ENCODE peak calls at places on chromosomes 1 and 21, in five cellular contexts. G, X, F, P and R are unnamed samples.

GRCh38 chr1:225746361-225747179 is 31.1 kb upstream of the SRP9 start:
- DNase-seq in G (no peak), X (peak), F (peak), P (peak), R (peak)

GRCh38 chr1:45089711-45090110 is 77.7 kb downstream of the UROD start:
- DNase-seq in G (no peak), X (no peak), F (no peak), P (no peak), R (no peak)

GRCh38 chr21:18318156-18318555 is 73.5 kb downstream of the CHODL start:
- DNase-seq in G (no peak), X (no peak), F (no peak), P (no peak), R (no peak)

GRCh38 chr1:193185861-193186714 is at the start of gene B3GALT2:
- DNase-seq in G (peak), X (no peak), F (no peak), P (peak), R (no peak)

GRCh38 chr21:29433366-29434059 is 134.8 kb downstream of the BACH1 start:
- DNase-seq in G (no peak), X (no peak), F (no peak), P (no peak), R (no peak)

GRCh38 chr1:225820522-225821120 is 10.7 kb downstream of the EPHX1 start:
- DNase-seq in G (no peak), X (no peak), F (no peak), P (no peak), R (no peak)

GRCh38 chr1:236140705-236141446 is 1.5 kb upstream of the GPR137B start:
- DNase-seq in G (no peak), X (no peak), F (no peak), P (no peak), R (no peak)

GRCh38 chr1:223844521-223844961 is 1.2 kb downstream of the TP53BP2 start:
- DNase-seq in G (peak), X (no peak), F (no peak), P (peak), R (no peak)

GRCh38 chr1:105652109-105652508 is 1404.4 kb upstream of the PRMT6 start:
- DNase-seq in G (no peak), X (no peak), F (no peak), P (no peak), R (no peak)

GRCh38 chr1:18234790-18235242 is 127.2 kb downstream of the IGSF21 start:
- DNase-seq in G (no peak), X (peak), F (no peak), P (peak), R (no peak)

GRCh38 chr1:183092350-183092749 is 69.1 kb downstream of the LAMC1 start:
- DNase-seq in G (no peak), X (no peak), F (no peak), P (no peak), R (no peak)

GRCh38 chr1:77655431-77655974 is 27.0 kb downstream of the ZZZ3 start:
- DNase-seq in G (no peak), X (no peak), F (no peak), P (no peak), R (no peak)

GRCh38 chr21:28771790-28772501 is 220.7 kb downstream of the LTN1 start:
- DNase-seq in G (no peak), X (no peak), F (no peak), P (peak), R (no peak)

GRCh38 chr1:198794498-198794897 is 155.7 kb downstream of the PTPRC start:
- DNase-seq in G (no peak), X (no peak), F (no peak), P (peak), R (no peak)

GRCh38 chr1:208117410-208117809 is 126.8 kb downstream of the PLXNA2 start:
- DNase-seq in G (no peak), X (no peak), F (no peak), P (no peak), R (no peak)

GRCh38 chr1:20411196-20411980 is 74.6 kb downstream of the CAMK2N1 start:
- DNase-seq in G (no peak), X (peak), F (peak), P (peak), R (no peak)

GRCh38 chr1:108079550-108079949 is 114.6 kb upstream of the VAV3 start:
- DNase-seq in G (peak), X (no peak), F (no peak), P (no peak), R (no peak)

GRCh38 chr1:59156031-59156430 is 140.9 kb upstream of the FGGY start:
- DNase-seq in G (no peak), X (no peak), F (no peak), P (peak), R (no peak)

GRCh38 chr1:33370286-33370685 is 49.4 kb upstream of the A3GALT2 start:
- DNase-seq in G (no peak), X (no peak), F (no peak), P (peak), R (no peak)

GRCh38 chr1:27102707-27103468 is 52.0 kb downstream of the SLC9A1 start:
- DNase-seq in G (peak), X (peak), F (peak), P (peak), R (peak)

GRCh38 chr1:147892216-147892615 is 10.4 kb upstream of the GJA8 start:
- DNase-seq in G (no peak), X (no peak), F (no peak), P (peak), R (no peak)

GRCh38 chr21:15199940-15200339 is 135.1 kb upstream of the NRIP1 start:
- DNase-seq in G (no peak), X (no peak), F (no peak), P (no peak), R (no peak)

GRCh38 chr1:9357958-9358357 is 65.3 kb downstream of the SPSB1 start:
- DNase-seq in G (no peak), X (no peak), F (no peak), P (no peak), R (no peak)